ENCODE peak calls at places on chromosomes 1 and 21, in nine cellular contexts. Z, G, L, J, W, X, O, C and D are unnamed samples.

GRCh38 chr1:9362488-9362887 is 69.8 kb downstream of the SPSB1 start:
- DNase-seq in W (no peak), G (no peak), J (no peak), X (no peak), O (no peak), L (no peak), C (no peak), Z (no peak), D (no peak)

GRCh38 chr1:156598125-156598524 is 3.2 kb downstream of the GPATCH4 start:
- DNase-seq in X (no peak), Z (no peak), W (no peak), J (no peak), O (no peak), L (no peak), C (no peak), G (no peak), D (no peak)

GRCh38 chr21:36010801-36011200 is 49.5 kb downstream of the SETD4 start:
- DNase-seq in L (peak; percentile 35), J (no peak), O (peak; percentile 87), W (no peak), G (no peak), X (no peak), C (no peak), Z (no peak), D (no peak)

GRCh38 chr1:206921772-206922265 is at the start of gene FCMR:
- DNase-seq in Z (peak; percentile 30), G (no peak), X (no peak), J (no peak), O (peak; percentile 19), W (peak; percentile 58), L (no peak), C (no peak), D (no peak)

GRCh38 chr1:209590405-209590804 is 6.9 kb downstream of the CAMK1G start:
- DNase-seq in J (no peak), L (peak; percentile 29), Z (no peak), W (peak; percentile 45), C (no peak), O (peak; percentile 66), G (peak; percentile 68), X (no peak), D (peak; percentile 58)

GRCh38 chr1:100164226-100164625 is 13.8 kb downstream of the LRRC39 start:
- DNase-seq in O (peak; percentile 77), J (peak; percentile 67), G (no peak), W (no peak), L (no peak), X (no peak), C (no peak), Z (no peak), D (no peak)

GRCh38 chr1:153760440-153760839 is 14.8 kb upstream of the SLC27A3 start:
- DNase-seq in X (no peak), O (no peak), G (no peak), W (no peak), J (peak; percentile 68), L (peak; percentile 69), C (no peak), Z (no peak), D (no peak)

GRCh38 chr21:41396452-41397107 is 29.5 kb upstream of the MX1 start:
- DNase-seq in W (no peak), O (peak; percentile 23), G (peak; percentile 59), C (no peak), L (no peak), X (no peak), Z (no peak), J (no peak), D (no peak)

GRCh38 chr1:79517425-79518219 is 511.1 kb upstream of the ADGRL4 start:
- DNase-seq in G (no peak), W (no peak), L (no peak), O (no peak), J (no peak), C (no peak), X (no peak), Z (no peak), D (no peak)

GRCh38 chr1:43819354-43819753 is 112.0 kb downstream of the ST3GAL3 start:
- DNase-seq in O (no peak), Z (no peak), X (no peak), L (no peak), G (no peak), J (no peak), C (no peak), W (no peak), D (no peak)

GRCh38 chr1:162910161-162910560 is 49.2 kb upstream of the CCDC190 start:
- DNase-seq in O (no peak), X (no peak), C (no peak), J (no peak), W (no peak), G (no peak), L (no peak), Z (no peak), D (no peak)

GRCh38 chr1:227356582-227357228 is 38.4 kb upstream of the CDC42BPA start:
- DNase-seq in C (no peak), L (no peak), O (no peak), J (no peak), Z (no peak), G (peak; percentile 88), W (peak; percentile 29), X (no peak), D (no peak)